ENCODE peak calls at places on chromosomes 16 and 17, in eight cellular contexts. E, T, V, L, C, G, X and I are unnamed samples. For H3K4me1, the result is how much of the 10 kb centered on the place peaks cover.

GRCh38 chr17:69864531-69864930 is 210.5 kb upstream of the KCNJ16 start:
- DNase-seq in V (no peak), T (no peak), X (no peak), C (peak), G (no peak), L (no peak), E (no peak), I (no peak)

GRCh38 chr16:10827691-10828341 is 9.2 kb upstream of the TVP23A start:
- DNase-seq in G (peak), C (peak), V (no peak), E (no peak), X (peak), L (no peak), T (peak), I (no peak)

GRCh38 chr17:76481091-76481655 is 13.8 kb downstream of the AANAT start:
- DNase-seq in T (no peak), C (no peak), L (no peak), X (peak), G (no peak), E (no peak), V (peak), I (no peak)

GRCh38 chr17:79042421-79043190 is 18.6 kb downstream of the C1QTNF1 start:
- DNase-seq in G (peak), V (no peak), L (peak), E (no peak), T (peak), C (peak), X (peak), I (peak)

GRCh38 chr17:19727466-19728113 is 11.2 kb upstream of the SLC47A2 start:
- DNase-seq in T (no peak), E (no peak), V (no peak), X (peak), G (peak), C (peak), L (no peak), I (no peak)

GRCh38 chr17:39194985-39195524 is 2.4 kb downstream of the CACNB1 start:
- DNase-seq in G (no peak), L (no peak), C (no peak), V (no peak), E (no peak), X (no peak), T (no peak), I (no peak)

GRCh38 chr16:50711862-50712567 is 18.6 kb downstream of the NOD2 start:
- DNase-seq in V (no peak), G (no peak), T (peak), E (no peak), C (no peak), X (no peak), L (no peak), I (no peak)

GRCh38 chr17:57356722-57357391 is 100.5 kb downstream of the MSI2 start:
- DNase-seq in E (no peak), G (no peak), X (peak), C (no peak), T (no peak), V (no peak), L (no peak), I (no peak)

GRCh38 chr17:31900877-31901276 is 631 bp downstream of the UTP6 start:
- DNase-seq in C (peak), G (no peak), T (no peak), V (no peak), E (no peak), L (peak), X (no peak), I (peak)

GRCh38 chr16:11327277-11328171 is 17.7 kb upstream of the RMI2 start:
- DNase-seq in L (no peak), X (peak), G (no peak), E (no peak), C (no peak), T (no peak), V (peak), I (no peak)

GRCh38 chr17:9725575-9725974 is 65.8 kb downstream of the DHRS7C start:
- DNase-seq in V (no peak), G (no peak), T (no peak), E (no peak), L (no peak), X (no peak), C (no peak), I (peak)

GRCh38 chr17:76523084-76524037 is 14.1 kb downstream of the CYGB start:
- DNase-seq in C (peak), L (peak), T (peak), X (peak), E (peak), G (peak), V (no peak), I (peak)

GRCh38 chr16:67389911-67390815 is 3.1 kb downstream of the TPPP3 start:
- DNase-seq in C (no peak), V (no peak), L (no peak), E (no peak), G (no peak), T (no peak), X (no peak), I (no peak)

GRCh38 chr17:5297245-5297644 is 15.2 kb downstream of the RABEP1 start:
- DNase-seq in G (no peak), C (no peak), E (no peak), V (no peak), T (no peak), X (no peak), L (no peak), I (no peak)

GRCh38 chr16:71426069-71426879 is 15.6 kb downstream of the TLE7 start:
- DNase-seq in T (no peak), E (peak), L (peak), V (peak), X (peak), G (peak), C (peak), I (peak)

GRCh38 chr17:78748048-78748729 is 33.9 kb downstream of the CYTH1 start:
- DNase-seq in X (peak), L (no peak), E (no peak), G (peak), T (no peak), C (no peak), V (no peak), I (peak)

GRCh38 chr17:9241371-9241712 is 220.0 kb downstream of the NTN1 start:
- DNase-seq in L (no peak), G (peak), E (no peak), X (peak), T (no peak), V (no peak), C (no peak), I (no peak)

GRCh38 chr16:7513429-7513828 is 180.8 kb downstream of the RBFOX1 start:
- DNase-seq in V (no peak), T (no peak), G (peak), E (no peak), X (no peak), L (no peak), C (no peak), I (peak)

GRCh38 chr16:7508656-7509055 is 176.0 kb downstream of the RBFOX1 start:
- DNase-seq in T (no peak), L (no peak), C (no peak), E (no peak), X (no peak), V (no peak), G (no peak), I (no peak)

GRCh38 chr16:7511549-7512260 is 179.1 kb downstream of the RBFOX1 start:
- DNase-seq in G (no peak), X (no peak), E (no peak), L (no peak), V (no peak), C (no peak), T (no peak), I (no peak)

GRCh38 chr16:7512503-7512902 is 179.9 kb downstream of the RBFOX1 start:
- DNase-seq in V (no peak), T (no peak), X (no peak), G (no peak), C (no peak), E (no peak), L (no peak), I (no peak)

GRCh38 chr16:7509919-7510705 is 177.5 kb downstream of the RBFOX1 start:
- DNase-seq in X (no peak), G (no peak), T (no peak), V (no peak), C (no peak), L (no peak), E (no peak), I (no peak)
- H3K4me1 ChIP-seq in X (under half), G (under half), T (under half), V (under half), C (under half), L (under half), E (under half), I (under half)

DNA sequence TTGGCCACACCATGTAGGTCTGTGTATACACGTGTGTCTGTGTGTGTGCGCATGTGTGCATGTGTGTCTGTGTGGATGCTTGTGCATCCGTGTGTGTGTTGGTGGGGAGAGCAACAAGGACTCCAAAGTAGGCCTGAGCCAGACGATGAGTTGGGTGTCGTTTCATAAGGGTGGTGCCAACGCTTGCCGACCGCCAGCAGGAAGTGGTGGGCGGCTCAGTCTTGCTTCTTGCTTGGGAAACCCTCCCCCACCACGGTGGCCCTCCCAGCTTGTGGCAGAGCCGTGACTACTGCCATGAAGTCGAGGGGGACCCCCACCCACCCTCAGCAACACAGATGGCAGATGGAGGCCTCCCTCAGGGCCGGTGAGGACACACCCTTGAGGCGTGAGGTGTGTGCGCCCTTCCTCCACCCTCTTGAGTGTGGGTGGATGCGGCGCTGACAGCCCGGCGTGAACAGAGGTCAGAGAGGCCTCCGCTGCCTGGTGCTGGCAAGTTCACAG is 17.5 kb downstream of the SBK1 start:
- DNase-seq in E (no peak), C (no peak), V (no peak), G (no peak), X (peak), T (no peak), L (no peak), I (no peak)
- H3K4me3 ChIP-seq in E (no peak), C (no peak), V (no peak), G (no peak), X (no peak), T (no peak), L (no peak), I (no peak)

DNA sequence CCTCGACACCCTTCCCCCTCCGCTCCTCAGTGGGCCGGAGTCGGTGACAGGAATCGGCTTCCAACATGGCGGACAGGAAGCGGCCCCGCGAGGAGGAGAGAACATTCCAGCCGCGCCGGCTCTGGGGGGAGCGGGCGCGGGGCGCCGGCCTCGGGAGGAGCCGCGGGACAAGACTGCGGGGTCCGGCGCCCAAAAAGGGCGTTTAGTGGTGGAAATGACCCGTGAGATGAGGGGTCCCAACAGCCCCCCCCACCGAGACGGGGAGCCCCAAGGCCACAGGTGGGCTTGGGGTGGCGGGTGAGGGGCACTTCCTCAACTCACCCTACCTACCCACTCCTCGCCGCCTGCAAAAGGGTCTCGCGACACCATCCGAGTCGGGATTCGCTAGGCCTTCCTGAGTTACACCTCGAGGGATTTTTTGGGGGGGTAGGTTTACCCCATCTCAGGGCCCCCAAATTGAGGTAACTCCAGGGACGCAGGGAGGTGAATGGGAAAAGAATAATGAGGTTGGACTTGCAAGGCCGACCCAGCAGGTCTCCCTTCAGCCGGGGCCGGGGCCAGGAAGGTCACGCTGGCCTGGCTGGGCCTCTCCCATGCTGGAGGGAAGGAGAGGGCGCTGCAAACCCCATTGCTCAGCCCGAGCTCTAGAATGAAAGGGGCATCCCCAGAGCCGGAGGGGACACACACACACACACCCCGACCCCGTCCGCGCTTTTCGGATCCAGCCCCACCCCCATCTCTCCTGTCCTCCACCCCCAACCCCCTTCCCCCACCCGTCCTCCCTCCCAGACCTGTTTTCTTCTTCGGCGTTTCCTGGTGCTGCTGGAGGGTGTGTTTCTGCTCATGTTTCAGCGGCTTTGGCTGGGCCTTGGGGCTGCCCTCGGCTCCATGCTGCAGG is 707 bp downstream of the NUFIP2 start:
- DNase-seq in C (peak), G (peak), L (peak), X (peak), V (no peak), E (no peak), T (peak), I (peak)
- TF ChIP-seq POLR2A in C (no peak), G (no peak), L (no peak), X (peak), V (peak), E (no peak), T (no peak), I (no peak)

DNA sequence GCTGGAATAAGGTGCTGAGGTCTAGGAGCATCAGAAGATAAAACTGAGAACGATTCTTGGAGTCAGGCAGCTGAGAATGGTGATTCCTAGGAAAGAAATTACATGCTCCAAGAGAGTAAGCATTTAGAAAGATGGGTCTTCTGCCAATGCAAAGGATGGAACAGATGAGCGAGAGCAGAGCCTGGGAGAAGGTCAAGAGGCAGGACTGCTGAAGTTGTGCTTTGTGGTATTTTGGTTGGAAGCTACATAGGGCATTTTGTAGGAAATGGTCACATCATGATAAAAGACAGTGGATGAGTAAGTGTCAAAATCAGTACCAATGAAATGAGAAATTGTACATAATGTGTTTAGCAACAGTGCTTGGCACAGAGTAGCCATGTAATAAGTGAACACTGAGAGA is 1.4 kb upstream of the CRYM start:
- DNase-seq in E (no peak), X (no peak), V (no peak), G (no peak), C (no peak), T (no peak), L (no peak), I (no peak)
- H3K4me1 ChIP-seq in E (under half), X (under half), V (under half), G (under half), C (under half), T (under half), L (under half), I (under half)

GRCh38 chr17:45262516-45263476 is 902 bp upstream of the SPATA32 start:
- DNase-seq in C (peak), T (no peak), L (no peak), V (no peak), G (no peak), E (no peak), X (no peak), I (no peak)
- H3K4me3 ChIP-seq in C (no peak), T (peak), L (no peak), V (peak), G (no peak), E (peak), X (no peak), I (no peak)

GRCh38 chr17:74749262-74750038 is 1.0 kb downstream of the NHERF1 start:
- DNase-seq in L (no peak), T (no peak), E (no peak), G (no peak), C (no peak), V (no peak), X (peak), I (no peak)

GRCh38 chr17:74750039-74750326 is 1.6 kb downstream of the NHERF1 start:
- DNase-seq in L (no peak), G (no peak), V (no peak), T (no peak), C (no peak), E (no peak), X (no peak), I (no peak)

GRCh38 chr17:74748529-74749261 is at the start of gene NHERF1:
- DNase-seq in X (peak), V (peak), L (peak), E (no peak), T (peak), G (peak), C (peak), I (peak)

GRCh38 chr17:74751210-74751529 is 2.7 kb downstream of the NHERF1 start:
- DNase-seq in E (no peak), C (no peak), X (no peak), L (no peak), V (no peak), T (no peak), G (no peak), I (no peak)

DNA sequence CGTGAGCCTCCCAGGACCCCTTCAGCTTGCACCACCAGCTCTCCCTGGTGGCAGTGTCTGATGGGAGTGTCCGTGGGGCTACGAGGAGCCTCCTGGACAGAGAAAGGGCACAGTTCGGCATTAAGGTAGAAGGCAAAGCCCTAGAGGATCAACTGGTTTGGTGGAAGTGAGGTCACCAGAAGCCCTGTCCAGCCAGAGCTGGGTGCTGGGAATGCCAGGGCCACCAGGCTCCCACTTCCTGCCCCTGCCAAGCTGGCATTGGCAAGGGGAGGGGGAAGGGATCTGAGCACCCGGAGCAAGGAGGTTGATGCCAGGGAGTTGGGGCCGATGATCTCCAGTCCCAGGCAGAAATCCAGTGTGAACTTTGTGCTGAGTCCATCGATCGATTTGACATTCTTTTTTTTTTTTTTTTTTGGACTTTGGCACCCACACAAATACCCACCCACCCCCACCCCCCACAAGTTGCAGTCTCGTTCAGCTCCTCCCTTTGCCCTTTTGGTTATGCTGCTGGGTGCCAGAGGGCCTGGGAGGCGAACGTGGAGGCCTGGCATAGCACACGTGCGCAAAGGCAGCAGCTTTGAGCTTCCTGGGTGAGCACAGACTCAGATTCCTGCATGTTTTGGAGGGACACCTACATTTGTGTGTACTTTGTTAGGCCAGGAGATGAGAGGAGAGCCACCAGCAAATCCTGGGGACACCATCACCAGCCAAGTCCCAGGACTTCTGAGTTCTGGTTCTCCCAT is 2.1 kb downstream of the NHERF1 start:
- DNase-seq in E (no peak), V (no peak), C (no peak), L (no peak), G (peak), T (no peak), X (peak), I (peak)
- TF ChIP-seq POLR2A in E (no peak), V (no peak), C (no peak), L (no peak), G (peak), T (no peak), X (peak), I (peak)

GRCh38 chr17:55158439-55158838 is 106.3 kb upstream of the HLF start:
- DNase-seq in E (no peak), L (no peak), V (no peak), C (no peak), T (no peak), X (no peak), G (no peak), I (no peak)
- H3K4me1 ChIP-seq in E (under half), L (under half), V (under half), C (under half), T (under half), X (under half), G (under half), I (under half)

GRCh38 chr17:51767287-51767686 is 391.2 kb downstream of the CA10 start:
- DNase-seq in T (no peak), G (no peak), E (no peak), L (no peak), C (no peak), X (no peak), V (no peak), I (no peak)
- H3K4me3 ChIP-seq in T (no peak), G (no peak), E (no peak), L (no peak), C (no peak), X (no peak), V (no peak), I (no peak)

GRCh38 chr16:15434425-15435215 is at the start of gene BMERB1:
- DNase-seq in E (no peak), L (peak), G (peak), C (peak), T (peak), V (no peak), X (peak), I (no peak)
- TF ChIP-seq POLR2A in E (no peak), L (peak), G (peak), C (peak), T (no peak), V (no peak), X (peak), I (no peak)

GRCh38 chr16:19523559-19524355 is at the start of gene CCP110:
- DNase-seq in L (peak), G (peak), E (peak), C (peak), T (peak), X (peak), V (peak), I (peak)

GRCh38 chr16:19523184-19523558 is 571 bp upstream of the CCP110 start:
- DNase-seq in E (no peak), T (no peak), L (no peak), X (no peak), V (no peak), G (no peak), C (no peak), I (peak)

GRCh38 chr16:19524866-19525723 is 1.4 kb downstream of the CCP110 start:
- DNase-seq in C (peak), G (no peak), V (peak), E (no peak), X (no peak), L (no peak), T (no peak), I (no peak)

GRCh38 chr16:19522369-19523159 is 666 bp upstream of the GDE1 start:
- DNase-seq in L (no peak), V (no peak), C (no peak), X (no peak), G (no peak), T (no peak), E (no peak), I (no peak)

GRCh38 chr16:19524356-19524865 is 669 bp downstream of the CCP110 start:
- DNase-seq in X (no peak), L (peak), V (no peak), G (no peak), T (no peak), E (no peak), C (no peak), I (no peak)
- H3K4me1 ChIP-seq in X (under half), L (under half), V (under half), G (under half), T (under half), E (under half), C (under half), I (half or more)